ENCODE peak calls at places on chromosomes 5 and 9, in four cellular contexts. U, F, R and Z are unnamed samples.

GRCh38 chr9:94782367-94783120 is 56.0 kb downstream of the AOPEP start:
- DNase-seq in U (no peak), F (no peak), R (no peak), Z (no peak)

GRCh38 chr9:88403340-88403739 is 15.1 kb downstream of the SPIN1 start:
- DNase-seq in U (no peak), F (no peak), R (no peak), Z (no peak)

GRCh38 chr5:127875235-127876021 is 172.2 kb downstream of the CCDC192 start:
- DNase-seq in U (no peak), F (peak), R (peak), Z (peak)

GRCh38 chr5:428219-428618 is 14.8 kb upstream of the EXOC3 start:
- DNase-seq in U (no peak), F (peak), R (no peak), Z (no peak)

GRCh38 chr5:176812269-176813259 is 2.2 kb downstream of the UNC5A start:
- DNase-seq in U (peak), F (no peak), R (no peak), Z (no peak)

GRCh38 chr9:73132034-73132776 is 19.5 kb upstream of the ANXA1 start:
- DNase-seq in U (peak), F (peak), R (peak), Z (peak)

GRCh38 chr5:126971455-126972019 is 58.8 kb downstream of the MARCHF3 start:
- DNase-seq in U (no peak), F (no peak), R (no peak), Z (no peak)

GRCh38 chr5:67010684-67011409 is 185.8 kb downstream of the CD180 start:
- DNase-seq in U (peak), F (no peak), R (peak), Z (peak)

GRCh38 chr9:82081507-82081906 is 92.9 kb downstream of the SPATA31D1 start:
- DNase-seq in U (no peak), F (no peak), R (no peak), Z (no peak)

GRCh38 chr5:181188700-181189362 is 16.2 kb downstream of the TRIM7 start:
- DNase-seq in U (no peak), F (peak), R (no peak), Z (peak)

GRCh38 chr5:93793159-93793781 is 51.9 kb upstream of the POU5F2 start:
- DNase-seq in U (no peak), F (no peak), R (no peak), Z (no peak)

GRCh38 chr9:115733318-115733717 is 420.3 kb upstream of the PAPPA start:
- DNase-seq in U (no peak), F (no peak), R (peak), Z (no peak)

GRCh38 chr5:170278611-170279500 is 18.7 kb downstream of the LCP2 start:
- DNase-seq in U (no peak), F (peak), R (no peak), Z (peak)

GRCh38 chr5:62001640-62002039 is 304.4 kb upstream of the KIF2A start:
- DNase-seq in U (no peak), F (no peak), R (peak), Z (no peak)

GRCh38 chr5:96220610-96221390 is 212.2 kb downstream of the PCSK1 start:
- DNase-seq in U (no peak), F (no peak), R (peak), Z (no peak)

GRCh38 chr5:176296-176823 is 14.9 kb upstream of the LRRC14B start:
- DNase-seq in U (no peak), F (no peak), R (no peak), Z (no peak)

GRCh38 chr9:33104111-33104415 is 27.6 kb upstream of the SMU1 start:
- DNase-seq in U (no peak), F (no peak), R (no peak), Z (no peak)

GRCh38 chr5:145246961-145247744 is 588.0 kb downstream of the PRELID2 start:
- DNase-seq in U (no peak), F (no peak), R (no peak), Z (no peak)

GRCh38 chr9:35774907-35775635 is 16.3 kb upstream of the NPR2 start:
- DNase-seq in U (no peak), F (no peak), R (no peak), Z (no peak)

GRCh38 chr5:34450338-34450737 is 205.8 kb upstream of the RAI14 start:
- DNase-seq in U (no peak), F (no peak), R (no peak), Z (no peak)